ENCODE peak calls at places on chromosomes 4 and X, in seven cellular contexts. L, N, H, X, V, M and O are unnamed samples.

GRCh38 chrX:41665676-41666075 is 23.1 kb upstream of the GPR34 start:
- DNase-seq in H (no peak), N (no peak), V (no peak), X (no peak), M (no peak), L (no peak), O (no peak)

GRCh38 chr4:19645589-19645988 is 606.1 kb upstream of the SLIT2 start:
- DNase-seq in L (no peak), X (no peak), H (no peak), M (no peak), V (no peak), N (no peak), O (no peak)

GRCh38 chr4:95059630-95060029 is 301.9 kb downstream of the BMPR1B start:
- DNase-seq in L (no peak), H (no peak), M (no peak), X (no peak), V (no peak), N (no peak), O (no peak)

GRCh38 chr4:80592950-80593349 is 257.4 kb downstream of the CFAP299 start:
- DNase-seq in V (no peak), N (no peak), H (no peak), M (no peak), L (no peak), X (no peak), O (no peak)

GRCh38 chr4:81255524-81255923 is 40.5 kb upstream of the PRKG2 start:
- DNase-seq in H (no peak), L (no peak), M (no peak), X (no peak), N (no peak), V (no peak), O (no peak)

GRCh38 chr4:175953960-175954521 is 111.6 kb upstream of the WDR17 start:
- DNase-seq in L (no peak), V (no peak), M (no peak), H (no peak), N (no peak), X (no peak), O (peak; percentile 2)

GRCh38 chrX:129632443-129632842 is 22.3 kb downstream of the APLN start:
- DNase-seq in M (no peak), N (no peak), X (no peak), L (no peak), V (no peak), H (no peak), O (no peak)

GRCh38 chr4:72318771-72319170 is 250.2 kb downstream of the ADAMTS3 start:
- DNase-seq in N (no peak), H (no peak), M (no peak), X (no peak), V (no peak), L (no peak), O (no peak)

GRCh38 chr4:185387957-185388356 is 7.8 kb downstream of the LRP2BP start:
- DNase-seq in L (no peak), X (no peak), M (no peak), V (no peak), H (no peak), N (no peak), O (no peak)

GRCh38 chrX:135973025-135973547 is 702 bp downstream of the MMGT1 start:
- DNase-seq in H (no peak), L (no peak), M (no peak), V (no peak), N (no peak), X (no peak), O (no peak)

GRCh38 chrX:73850124-73851013 is 287.4 kb downstream of the CHIC1 start:
- DNase-seq in N (no peak), H (no peak), L (peak; percentile 62), X (no peak), V (peak; percentile 7), M (peak; percentile 45), O (no peak)

GRCh38 chr4:48403779-48404178 is 62.5 kb downstream of the SLAIN2 start:
- DNase-seq in M (no peak), N (no peak), V (no peak), H (no peak), L (no peak), X (no peak), O (no peak)

GRCh38 chr4:4633431-4633830 is 91.6 kb upstream of the STX18 start:
- DNase-seq in N (no peak), X (no peak), M (no peak), H (no peak), V (no peak), L (no peak), O (no peak)

GRCh38 chrX:39821011-39821708 is 276.6 kb downstream of the BCOR start:
- DNase-seq in V (no peak), L (no peak), X (peak; percentile 56), M (no peak), H (no peak), N (no peak), O (peak; percentile 39)

GRCh38 chr4:168575473-168575872 is 78.6 kb downstream of the PALLD start:
- DNase-seq in X (no peak), L (no peak), M (no peak), H (no peak), V (no peak), N (no peak), O (no peak)

GRCh38 chr4:152515678-152516077 is 20.2 kb downstream of the FBXW7 start:
- DNase-seq in X (no peak), H (no peak), V (no peak), L (no peak), M (no peak), N (no peak), O (no peak)

GRCh38 chr4:188454573-188454972 is 315.3 kb downstream of the TRIML1 start:
- DNase-seq in H (no peak), M (no peak), X (no peak), N (no peak), V (no peak), L (no peak), O (no peak)
- TF ChIP-seq POLR2AphosphoS5 in H (no peak), M (no peak), X (no peak), N (no peak), V (no peak), L (no peak), O (no peak)

GRCh38 chr4:170721812-170722373 is 632.1 kb upstream of the AADAT start:
- DNase-seq in M (no peak), N (no peak), L (no peak), H (no peak), V (no peak), X (no peak), O (no peak)
- TF ChIP-seq POLR2AphosphoS5 in M (no peak), N (no peak), L (no peak), H (no peak), V (no peak), X (no peak), O (no peak)

GRCh38 chr4:42416017-42416416 is 18.7 kb downstream of the SHISA3 start:
- DNase-seq in N (no peak), X (no peak), H (no peak), V (no peak), L (no peak), M (no peak), O (no peak)
- TF ChIP-seq POLR2AphosphoS5 in N (no peak), X (peak; percentile 25), H (no peak), V (no peak), L (no peak), M (no peak), O (no peak)

DNA sequence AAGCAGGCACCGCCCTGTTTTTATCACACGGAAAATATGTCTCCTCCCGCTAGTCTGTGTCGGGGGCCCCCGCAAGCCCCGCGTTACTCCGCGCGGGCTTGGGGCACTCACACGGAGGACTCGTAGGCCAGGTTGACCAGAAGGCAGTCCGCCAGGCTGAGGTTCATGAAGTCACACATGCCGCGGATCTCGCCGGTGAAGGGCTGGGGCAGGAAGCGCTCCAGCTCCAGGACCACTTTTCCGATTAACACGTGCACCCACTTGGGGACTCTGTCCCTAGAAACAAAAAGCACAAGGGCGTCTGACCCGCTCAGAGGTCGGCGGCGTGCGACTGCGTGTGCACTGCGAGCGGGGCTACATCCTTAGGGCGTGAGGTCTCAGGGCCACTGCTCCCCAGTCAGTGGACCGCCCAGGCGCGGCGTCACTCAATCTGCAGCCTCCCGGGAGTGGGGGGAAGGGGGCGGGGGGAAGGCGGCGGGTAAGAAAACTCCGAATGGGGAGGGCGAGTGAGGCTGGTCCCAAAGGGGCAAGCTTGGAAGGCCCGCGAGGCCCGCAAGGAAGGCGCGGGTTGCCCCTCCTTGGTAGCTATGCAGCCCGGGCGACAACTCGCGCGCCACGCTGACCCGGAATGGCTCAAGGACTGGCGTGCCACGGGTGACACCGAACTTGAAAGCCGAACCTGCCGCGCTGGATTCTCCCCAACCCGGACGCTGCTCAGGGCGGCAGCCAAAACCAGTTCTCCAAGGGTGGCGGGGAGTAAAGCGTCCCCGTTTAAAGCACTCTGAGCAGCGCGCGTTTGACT is 722 bp downstream of the NAAA start:
- DNase-seq in V (peak; percentile 36), L (no peak), N (peak; percentile 88), M (peak; percentile 71), H (peak; percentile 95), X (peak; percentile 79), O (peak; percentile 74)
- TF ChIP-seq POLR2AphosphoS5 in V (peak; percentile 53), L (no peak), N (no peak), M (no peak), H (peak; percentile 51), X (no peak), O (no peak)

DNA sequence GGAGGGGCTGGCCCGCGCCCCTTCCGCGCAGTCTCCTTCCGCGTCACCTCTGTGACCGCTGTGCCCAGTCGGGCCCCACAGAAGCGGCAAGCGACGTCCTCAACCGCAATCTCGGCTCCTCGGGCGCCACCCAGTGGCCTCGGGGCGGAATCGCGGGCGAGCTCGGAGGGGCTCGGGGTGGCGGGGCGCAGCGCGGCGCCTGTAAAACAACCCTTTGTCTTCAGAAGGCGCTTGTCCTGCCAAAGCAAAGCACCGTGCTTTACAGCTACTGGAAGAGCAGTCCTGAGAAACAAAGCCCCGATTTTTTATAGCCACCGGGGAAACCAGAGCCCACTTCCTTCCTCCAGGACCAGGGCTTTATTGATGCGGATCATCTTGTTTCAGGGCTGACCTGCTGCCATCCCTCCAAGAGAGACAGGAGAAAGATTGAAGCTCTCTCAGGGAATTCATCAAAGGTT is 37.3 kb upstream of the CDKN2AIP start:
- DNase-seq in V (no peak), L (peak; percentile 19), H (peak; percentile 94), M (peak; percentile 88), N (peak; percentile 86), X (peak; percentile 99), O (peak; percentile 71)
- TF ChIP-seq POLR2AphosphoS5 in V (no peak), L (no peak), H (no peak), M (peak; percentile 12), N (no peak), X (peak; percentile 42), O (no peak)